ENCODE peak calls at places on chromosome 3, in six cellular contexts. G is cardiac fibroblast, U is prostate gland, Y is pancreas, W is fibroblast of pulmonary artery, X is IMR-90. P is an unnamed sample.

GRCh38 chr3:122356402-122356801 is 26.6 kb downstream of the MIX23 start:
- DNase-seq in G (peak), U (peak), Y (peak), W (peak), X (peak), P (peak)

GRCh38 chr3:56363720-56364119 is 104.5 kb downstream of the ERC2 start:
- DNase-seq in G (no peak), U (no peak), Y (no peak), W (no peak), X (no peak), P (no peak)

GRCh38 chr3:107367353-107367752 is 9.9 kb upstream of the CCDC54 start:
- DNase-seq in G (peak), U (no peak), Y (no peak), W (peak), X (peak), P (peak)

GRCh38 chr3:128054363-128054762 is 2.1 kb downstream of the SEC61A1 start:
- DNase-seq in G (no peak), U (no peak), Y (no peak), W (peak), X (peak), P (peak)

GRCh38 chr3:195007151-195007550 is 263.8 kb downstream of the XXYLT1 start:
- DNase-seq in G (no peak), U (no peak), Y (no peak), W (no peak), X (no peak), P (no peak)

GRCh38 chr3:139954146-139954545 is 19.2 kb downstream of the CLSTN2 start:
- DNase-seq in G (no peak), U (no peak), Y (no peak), W (no peak), X (no peak), P (no peak)

GRCh38 chr3:146896711-146897110 is 291.6 kb upstream of the PLSCR5 start:
- DNase-seq in G (no peak), U (no peak), Y (no peak), W (no peak), X (no peak), P (peak)

GRCh38 chr3:116614795-116615362 is 94.7 kb upstream of the TUSC7 start:
- DNase-seq in G (no peak), U (no peak), Y (no peak), W (peak), X (peak), P (peak)

GRCh38 chr3:24854748-24855147 is 360.1 kb upstream of the THRB start:
- DNase-seq in G (no peak), U (no peak), Y (no peak), W (no peak), X (no peak), P (no peak)

GRCh38 chr3:10395671-10396070 is 74.8 kb upstream of the SEC13 start:
- DNase-seq in G (no peak), U (no peak), Y (no peak), W (no peak), X (no peak), P (no peak)

GRCh38 chr3:113354307-113354706 is 87.0 kb downstream of the CFAP44 start:
- DNase-seq in G (no peak), U (no peak), Y (no peak), W (peak), X (no peak), P (peak)

GRCh38 chr3:129195731-129196256 is 12.1 kb upstream of the CNBP start:
- DNase-seq in G (peak), U (peak), Y (no peak), W (peak), X (peak), P (peak)
- H3K4me3 ChIP-seq in G (peak), U (no peak), Y (no peak), W (peak), X (peak), P (peak)

GRCh38 chr3:134312873-134313838 is 61.1 kb downstream of the AMOTL2 start:
- DNase-seq in G (peak), U (peak), Y (peak), W (peak), X (peak), P (peak)
- TF ChIP-seq CTCF in G (peak), U (peak), Y (peak), W (peak), X (peak), P (no peak)

DNA sequence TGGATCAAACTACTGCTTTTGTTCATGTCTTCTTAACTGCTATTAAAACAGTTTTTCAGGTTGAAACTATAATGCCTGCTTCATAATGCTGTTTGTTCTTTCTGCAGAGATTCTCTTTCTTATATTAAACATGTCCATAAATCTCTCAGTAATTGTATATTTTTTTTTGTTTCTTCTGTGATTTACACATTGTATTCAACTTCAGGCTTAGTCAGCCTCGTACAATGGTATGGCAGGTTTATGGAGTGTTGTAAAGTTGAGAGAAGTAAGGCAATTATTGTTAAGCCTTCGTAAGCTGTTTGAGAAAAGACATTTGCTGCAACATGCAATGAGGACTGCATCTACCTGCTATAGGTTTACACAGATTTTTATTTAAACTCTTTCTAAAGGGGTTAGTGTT is 977.1 kb downstream of the DIPK2A start:
- DNase-seq in G (no peak), U (no peak), Y (no peak), W (no peak), X (no peak), P (no peak)
- H3K4me3 ChIP-seq in G (no peak), U (no peak), Y (no peak), W (no peak), X (no peak), P (no peak)

DNA sequence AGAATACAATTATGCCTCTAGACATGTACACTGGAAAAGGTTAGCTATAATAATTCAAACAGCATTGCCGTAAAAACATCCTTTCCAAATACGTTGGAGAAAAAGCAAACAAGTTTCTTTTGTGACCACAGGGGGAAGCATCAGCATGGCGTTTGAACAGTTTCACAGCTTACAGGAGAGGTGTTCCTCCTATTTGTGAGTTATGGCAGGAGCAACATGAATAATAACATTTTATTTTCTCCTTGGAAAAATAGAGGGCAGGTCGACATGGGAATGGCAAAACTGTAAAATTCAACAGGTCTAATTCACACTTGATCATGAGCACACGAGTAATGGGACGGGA is 39.7 kb upstream of the GADL1 start:
- DNase-seq in G (peak), U (no peak), Y (no peak), W (peak), X (peak), P (peak)
- TF ChIP-seq CTCF in G (peak), U (no peak), Y (peak), W (peak), X (peak), P (peak)

DNA sequence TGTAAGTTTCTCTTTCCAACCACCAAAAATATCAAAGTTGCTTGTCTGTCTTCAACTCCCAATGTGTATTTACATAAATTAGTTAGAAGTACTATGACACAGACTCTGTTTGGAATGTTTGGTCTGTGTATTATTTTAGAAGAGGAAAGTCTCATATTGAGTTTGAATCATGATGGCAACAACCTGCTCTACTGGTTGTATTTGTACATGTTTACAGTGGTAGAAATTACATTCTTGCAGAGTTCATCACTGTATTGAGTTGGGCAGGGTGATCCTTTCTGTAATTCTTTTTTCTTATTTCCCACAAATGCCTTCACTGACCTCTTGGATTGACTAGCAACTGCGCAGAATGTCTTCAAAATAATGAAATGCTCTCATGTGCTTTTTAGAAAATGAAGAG is 149.6 kb downstream of the CHL1 start:
- DNase-seq in G (no peak), U (no peak), Y (no peak), W (no peak), X (peak), P (peak)
- H3K4me3 ChIP-seq in G (no peak), U (no peak), Y (no peak), W (no peak), X (no peak), P (no peak)

GRCh38 chr3:94114667-94115066 is 51.8 kb downstream of the NSUN3 start:
- DNase-seq in G (no peak), U (no peak), Y (no peak), W (no peak), X (no peak), P (peak)
- TF ChIP-seq CTCF in G (no peak), U (no peak), Y (no peak), W (no peak), X (no peak), P (no peak)

DNA sequence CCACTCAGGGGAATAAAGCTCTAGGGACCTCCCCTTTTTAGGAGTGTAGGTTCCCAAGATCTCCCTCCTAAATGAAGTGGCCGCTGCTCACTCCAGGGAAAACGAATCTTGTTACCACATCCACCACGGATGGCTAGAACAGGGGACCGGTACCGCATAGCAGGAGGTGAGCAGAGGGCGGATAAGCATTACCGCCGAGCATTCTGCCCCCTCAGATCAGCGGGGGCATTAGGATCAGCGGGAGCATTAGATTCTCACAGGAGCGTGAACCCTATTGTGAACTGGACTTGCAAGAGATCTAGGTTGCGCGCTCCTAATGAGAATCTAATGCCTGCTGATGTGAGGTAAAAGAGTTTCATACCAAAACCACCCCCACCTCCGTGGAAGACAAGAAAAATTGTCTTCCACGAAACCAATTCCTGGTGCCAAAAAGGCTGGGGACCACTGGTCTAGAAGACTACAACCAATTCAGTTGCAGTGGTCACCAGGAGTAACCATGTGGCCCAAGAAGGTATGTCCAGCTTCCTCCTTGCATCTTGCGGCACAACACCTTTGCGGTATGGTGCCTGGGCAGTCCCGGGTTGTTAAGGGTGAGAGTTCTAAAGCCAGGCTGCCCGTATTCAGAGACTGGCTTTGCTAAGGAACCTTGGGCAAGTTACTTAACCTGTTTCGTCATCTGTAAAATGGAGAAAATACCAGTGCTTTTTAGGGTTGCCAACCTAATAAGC is 1.1 kb upstream of the SS18L2 start:
- DNase-seq in G (no peak), U (no peak), Y (no peak), W (no peak), X (no peak), P (no peak)
- H3K4me3 ChIP-seq in G (no peak), U (no peak), Y (peak), W (no peak), X (no peak), P (peak)

P was measured in fibroblast of mammary gland.